ENCODE peak calls at places on chromosomes 3 and 15, in six cellular contexts. T, K, A, J, N and V are unnamed samples.
A peak's percentile ranks its signal among the peaks of the same experiment; 100 is the strongest.

GRCh38 chr3:13353936-13354542 is 66.1 kb downstream of the NUP210 start:
- DNase-seq in T (no peak), K (no peak), A (no peak), J (no peak), N (peak; percentile 60), V (peak; percentile 24)

GRCh38 chr3:150972379-150972985 is at the start of gene CLRN1:
- DNase-seq in T (no peak), K (no peak), A (no peak), J (no peak), N (no peak), V (peak; percentile 5)

GRCh38 chr3:177835008-177835407 is 637.7 kb upstream of the TBL1XR1 start:
- DNase-seq in T (no peak), K (no peak), A (no peak), J (peak; percentile 92), N (no peak), V (no peak)

GRCh38 chr15:66985653-66986052 is 79.7 kb upstream of the SMAD3 start:
- DNase-seq in T (no peak), K (no peak), A (no peak), J (no peak), N (no peak), V (no peak)

GRCh38 chr3:73270839-73271483 is 209.5 kb downstream of the EBLN2 start:
- DNase-seq in T (no peak), K (no peak), A (no peak), J (no peak), N (no peak), V (no peak)

GRCh38 chr15:26472661-26473060 is 300.2 kb downstream of the GABRB3 start:
- DNase-seq in T (no peak), K (no peak), A (no peak), J (no peak), N (no peak), V (no peak)

GRCh38 chr3:14175383-14176037 is 2.9 kb downstream of the XPC start:
- DNase-seq in T (no peak), K (no peak), A (no peak), J (peak; percentile 25), N (peak; percentile 24), V (no peak)

GRCh38 chr15:69154684-69155083 is 5.8 kb upstream of the GLCE start:
- DNase-seq in T (peak; percentile 23), K (no peak), A (no peak), J (peak; percentile 28), N (no peak), V (no peak)

GRCh38 chr3:119125742-119126507 is 20.0 kb upstream of the TEX55 start:
- DNase-seq in T (no peak), K (peak; percentile 46), A (peak; percentile 33), J (no peak), N (no peak), V (no peak)

GRCh38 chr3:100561459-100562158 is 47.8 kb upstream of the ADGRG7 start:
- DNase-seq in T (no peak), K (no peak), A (no peak), J (peak; percentile 90), N (no peak), V (no peak)

GRCh38 chr15:58877999-58878825 is 55.3 kb downstream of the SLTM start:
- DNase-seq in T (no peak), K (no peak), A (no peak), J (no peak), N (no peak), V (no peak)

GRCh38 chr3:117885046-117885445 is 1149.6 kb downstream of the IGSF11 start:
- DNase-seq in T (no peak), K (no peak), A (no peak), J (no peak), N (no peak), V (no peak)

GRCh38 chr3:1752205-1752604 is 346.5 kb upstream of the CNTN4 start:
- DNase-seq in T (no peak), K (no peak), A (no peak), J (peak; percentile 66), N (no peak), V (no peak)

GRCh38 chr15:100842756-100843730 is 36.6 kb upstream of the ALDH1A3 start:
- DNase-seq in T (no peak), K (no peak), A (no peak), J (no peak), N (peak; percentile 13), V (peak; percentile 53)

GRCh38 chr15:33458421-33458820 is 147.7 kb downstream of the RYR3 start:
- DNase-seq in T (no peak), K (no peak), A (no peak), J (peak; percentile 85), N (no peak), V (no peak)

GRCh38 chr3:129116482-129116946 is 5.1 kb downstream of the RAB43 start:
- DNase-seq in T (no peak), K (no peak), A (no peak), J (no peak), N (no peak), V (no peak)

GRCh38 chr3:123286308-123287023 is 84.7 kb downstream of the SEC22A start:
- DNase-seq in T (peak; percentile 44), K (no peak), A (no peak), J (peak; percentile 37), N (peak; percentile 71), V (peak; percentile 77)

GRCh38 chr15:48191574-48192225 is at the start of gene CTXN2:
- DNase-seq in T (no peak), K (no peak), A (no peak), J (no peak), N (no peak), V (no peak)

GRCh38 chr3:23880703-23881339 is 36.0 kb downstream of the NKIRAS1 start:
- DNase-seq in T (no peak), K (no peak), A (no peak), J (no peak), N (no peak), V (no peak)

GRCh38 chr3:66817946-66818557 is 180.1 kb upstream of the KBTBD8 start:
- DNase-seq in T (peak; percentile 12), K (no peak), A (no peak), J (no peak), N (no peak), V (no peak)

GRCh38 chr15:65275728-65276126 is 11.0 kb downstream of the PARP16 start:
- DNase-seq in T (no peak), K (no peak), A (no peak), J (no peak), N (peak; percentile 42), V (peak; percentile 65)

DNA sequence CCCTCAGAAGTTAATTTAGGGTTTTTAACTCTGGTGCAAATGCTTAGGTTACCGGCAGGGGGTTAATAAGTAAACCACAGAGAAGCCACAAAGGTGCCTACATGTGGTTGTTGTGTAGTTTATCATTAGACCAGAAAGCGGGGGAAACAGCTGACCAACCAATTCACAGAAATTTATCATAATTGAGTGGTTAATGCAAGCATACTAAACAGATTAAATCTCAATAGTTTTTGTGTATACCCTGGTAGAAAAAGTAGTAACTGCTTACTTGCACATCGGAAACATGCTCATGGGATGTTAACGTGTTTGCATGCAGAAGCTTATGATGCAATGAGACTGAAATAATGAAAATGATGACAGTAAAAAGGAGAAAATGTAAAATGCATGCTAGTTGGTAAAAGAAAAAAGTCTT is 316.0 kb downstream of the PTPRG start:
- DNase-seq in T (no peak), K (no peak), A (no peak), J (no peak), N (no peak), V (no peak)
- TF ChIP-seq CTCF in T (no peak), K (no peak), A (peak; percentile 13), J (no peak), N (no peak), V (peak; percentile 35)

GRCh38 chr3:55484741-55485207 is 2.3 kb downstream of the WNT5A start:
- DNase-seq in T (no peak), K (no peak), A (no peak), J (no peak), N (no peak), V (no peak)
- H3K4me3 ChIP-seq in T (peak overlapping the region; percentile 68), K (peak overlapping the region; percentile 67), A (peak overlapping the region; percentile 41), J (peak overlapping the region; percentile 80), N (no peak overlapping the region), V (peak overlapping the region; percentile 8)

GRCh38 chr3:37764586-37764985 is 97.1 kb upstream of the CTDSPL start:
- DNase-seq in T (no peak), K (no peak), A (no peak), J (no peak), N (no peak), V (no peak)

GRCh38 chr3:37765591-37766219 is 96.0 kb upstream of the CTDSPL start:
- DNase-seq in T (peak; percentile 45), K (no peak), A (peak; percentile 84), J (no peak), N (peak; percentile 81), V (peak; percentile 80)

GRCh38 chr3:37766220-37766605 is 95.5 kb upstream of the CTDSPL start:
- DNase-seq in T (no peak), K (no peak), A (no peak), J (no peak), N (no peak), V (no peak)

GRCh38 chr3:37768107-37768809 is 93.4 kb upstream of the CTDSPL start:
- DNase-seq in T (no peak), K (no peak), A (no peak), J (no peak), N (peak; percentile 38), V (peak; percentile 43)

GRCh38 chr3:37766797-37767776 is 94.6 kb upstream of the CTDSPL start:
- DNase-seq in T (no peak), K (no peak), A (no peak), J (no peak), N (no peak), V (no peak)
- H3K4me1 ChIP-seq in T (peaks cover 63% of the 10 kb centered on the region), K (peaks cover 63% of the 10 kb centered on the region), A (peaks cover 30% of the 10 kb centered on the region), J (no peaks in the 10 kb centered on the region), N (peaks cover 35% of the 10 kb centered on the region), V (peaks cover 36% of the 10 kb centered on the region)

GRCh38 chr15:42603978-42604377 is 28.6 kb downstream of the STARD9 start:
- DNase-seq in T (no peak), K (no peak), A (no peak), J (no peak), N (no peak), V (no peak)
- TF ChIP-seq CTCF in T (no peak), K (no peak), A (no peak), J (no peak), N (no peak), V (no peak)